ENCODE peak calls at places on chromosomes 7 and 10, in ten cellular contexts. Y is type B pancreatic cell; E is BE2C; G is endothelial cell; T is kidney epithelial cell; W is fibroblast of mammary gland; N is CD4-positive, alpha-beta T cell; L is MCF 10A; H is WTC11; A is brain microvascular endothelial cell. C is an unnamed sample.

GRCh38 chr10:43420369-43421200 is 11.6 kb upstream of the HNRNPF start:
- DNase-seq in W (peak; percentile 85), Y (peak; percentile 87), L (peak; percentile 83), N (peak; percentile 69), H (peak; percentile 65), G (peak; percentile 59), T (no peak), E (peak; percentile 82), A (peak; percentile 63), C (peak; percentile 80)

GRCh38 chr10:125284875-125285597 is 124.7 kb upstream of the CTBP2 start:
- DNase-seq in W (no peak), N (no peak), G (no peak), E (no peak), L (peak; percentile 50), Y (no peak), T (no peak), H (no peak), A (no peak), C (no peak)

GRCh38 chr7:106794276-106795136 is 70.6 kb upstream of the PIK3CG start:
- DNase-seq in Y (no peak), A (no peak), E (peak; percentile 6), T (no peak), L (no peak), H (no peak), N (no peak), W (no peak), G (no peak), C (no peak)

GRCh38 chr7:19725770-19726169 is 16.9 kb upstream of the POLR1F start:
- DNase-seq in W (no peak), L (no peak), A (no peak), Y (no peak), T (no peak), G (no peak), E (no peak), H (no peak), N (no peak), C (no peak)

GRCh38 chr7:64795176-64795575 is 948 bp downstream of the ZNF138 start:
- DNase-seq in G (no peak), T (no peak), N (no peak), Y (no peak), E (no peak), H (no peak), A (no peak), W (no peak), L (no peak), C (no peak)

GRCh38 chr10:74328388-74328787 is 177.4 kb downstream of the ADK start:
- DNase-seq in G (no peak), Y (no peak), W (peak; percentile 16), L (no peak), N (no peak), A (no peak), E (no peak), T (no peak), H (no peak), C (no peak)

GRCh38 chr7:106462914-106463482 is 178.2 kb upstream of the NAMPT start:
- DNase-seq in H (peak; percentile 36), Y (no peak), W (no peak), T (no peak), E (no peak), G (no peak), N (no peak), A (no peak), L (no peak), C (peak; percentile 30)

GRCh38 chr10:60942604-60943269 is 1.2 kb downstream of the RHOBTB1 start:
- DNase-seq in Y (no peak), H (no peak), A (peak; percentile 57), T (no peak), E (no peak), G (no peak), N (no peak), W (peak; percentile 25), L (no peak), C (no peak)

GRCh38 chr7:101410743-101411476 is 48.2 kb downstream of the COL26A1 start:
- DNase-seq in G (peak; percentile 69), E (peak; percentile 57), Y (no peak), L (no peak), A (peak; percentile 6), W (peak; percentile 15), T (no peak), N (peak; percentile 21), H (peak; percentile 91), C (peak; percentile 79)

GRCh38 chr10:33498354-33498753 is 163.9 kb upstream of the NRP1 start:
- DNase-seq in L (no peak), E (no peak), T (no peak), A (no peak), W (no peak), G (no peak), Y (no peak), H (no peak), N (no peak), C (no peak)

GRCh38 chr7:54878339-54878738 is 119.3 kb upstream of the SEC61G start:
- DNase-seq in T (no peak), H (no peak), W (peak; percentile 41), E (no peak), L (no peak), N (no peak), G (no peak), Y (no peak), A (no peak), C (no peak)

GRCh38 chr7:49500741-49501140 is 272.7 kb upstream of the VWC2 start:
- DNase-seq in Y (no peak), G (no peak), H (no peak), W (no peak), T (no peak), A (no peak), E (no peak), N (no peak), L (no peak), C (no peak)

DNA sequence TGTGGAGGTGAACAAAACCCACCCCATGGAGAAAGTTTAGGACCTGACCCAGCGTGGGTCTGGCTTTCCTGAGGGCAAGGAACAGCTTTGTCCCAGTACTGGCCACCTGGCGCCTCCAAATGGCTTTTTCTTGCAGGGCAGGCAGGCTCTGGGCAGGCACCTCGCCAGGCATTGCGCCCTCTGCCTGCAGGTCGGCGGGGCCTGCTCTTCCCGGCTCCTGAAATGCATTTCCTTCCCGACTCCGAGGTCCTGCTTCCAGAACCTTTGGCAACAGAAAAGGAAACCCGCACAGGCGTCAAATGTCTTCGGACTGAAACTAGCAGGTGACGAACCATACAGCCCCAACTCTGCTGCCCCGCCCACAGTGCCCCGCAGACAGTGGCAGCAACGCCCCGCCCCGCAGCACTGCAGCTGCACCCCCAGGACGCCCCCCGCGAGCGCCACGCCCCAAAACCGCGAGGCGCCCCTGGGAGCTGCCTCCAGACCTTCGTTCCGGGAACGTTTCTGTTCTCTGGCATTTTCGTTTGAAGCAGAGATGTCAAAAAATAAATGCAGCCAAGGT is 65.5 kb downstream of the C10orf143 start:
- DNase-seq in T (no peak), N (no peak), G (peak; percentile 55), A (no peak), E (no peak), L (peak; percentile 32), Y (peak; percentile 63), W (peak; percentile 48), H (peak; percentile 78), C (no peak)
- TF ChIP-seq CTCF in T (no peak), N (no peak), G (no peak), A (no peak), E (peak; percentile 20), L (peak; percentile 6), Y (peak; percentile 18), W (peak; percentile 48), H (peak; percentile 39), C (no peak)

GRCh38 chr7:47581821-47582747 is at the start of gene TNS3:
- DNase-seq in T (no peak), L (no peak), E (peak; percentile 47), A (no peak), G (peak; percentile 60), W (no peak), Y (peak; percentile 75), N (no peak), H (peak; percentile 68), C (peak; percentile 65)
- TF ChIP-seq CTCF in T (no peak), L (peak; percentile 15), E (no peak), A (no peak), G (no peak), W (no peak), Y (peak; percentile 56), N (no peak), H (no peak), C (no peak)

GRCh38 chr10:79929409-79929904 is 19.4 kb downstream of the SFTPD start:
- DNase-seq in H (peak; percentile 84), Y (peak; percentile 84), W (peak; percentile 69), N (peak; percentile 65), L (peak; percentile 74), G (peak; percentile 90), E (peak; percentile 83), T (peak; percentile 18), A (peak; percentile 46), C (peak; percentile 90)
- TF ChIP-seq CTCF in H (peak; percentile 93), Y (peak; percentile 96), W (peak; percentile 90), N (peak; percentile 65), L (peak; percentile 91), G (peak; percentile 94), E (peak; percentile 83), T (peak; percentile 89), A (peak; percentile 93), C (peak; percentile 97)

GRCh38 chr7:124785994-124786393 is 20.4 kb upstream of the GPR37 start:
- DNase-seq in T (no peak), E (no peak), W (peak; percentile 5), N (no peak), A (no peak), H (no peak), Y (no peak), G (no peak), L (no peak), C (no peak)
- TF ChIP-seq CTCF in T (no peak), E (no peak), W (no peak), N (no peak), A (no peak), H (no peak), Y (no peak), G (no peak), L (no peak), C (no peak)

GRCh38 chr7:130865408-130866236 is 131.6 kb upstream of the KLF14 start:
- DNase-seq in A (no peak), G (peak; percentile 24), L (peak; percentile 38), N (no peak), H (no peak), E (no peak), W (no peak), Y (no peak), T (no peak), C (no peak)
- TF ChIP-seq CTCF in A (peak; percentile 43), G (no peak), L (no peak), N (no peak), H (no peak), E (no peak), W (peak; percentile 25), Y (no peak), T (no peak), C (no peak)